ENCODE peak calls at places on chromosomes 7 and 10, in five cellular contexts. One of them, this sample, is unnamed.

GRCh38 chr7:151381333-151382078 is 28.3 kb downstream of the WDR86 start:
- DNase-seq in foreskin fibroblast: no peak
- DNase-seq in AG09319: no peak
- DNase-seq in GM10248: peak; percentile 61
- DNase-seq in psoas muscle: no peak
- DNase-seq in this sample: no peak

GRCh38 chr7:138021889-138022288 is 20.0 kb upstream of the CREB3L2 start:
- DNase-seq in psoas muscle: no peak
- DNase-seq in GM10248: no peak
- DNase-seq in foreskin fibroblast: no peak
- DNase-seq in AG09319: no peak
- DNase-seq in this sample: no peak

GRCh38 chr10:14016011-14016536 is 314.6 kb downstream of the FRMD4A start:
- DNase-seq in psoas muscle: peak; percentile 70
- DNase-seq in GM10248: no peak
- DNase-seq in foreskin fibroblast: peak; percentile 79
- DNase-seq in AG09319: no peak
- DNase-seq in this sample: peak; percentile 56

GRCh38 chr7:13062596-13062995 is 375.2 kb downstream of the ARL4A start:
- DNase-seq in foreskin fibroblast: no peak
- DNase-seq in GM10248: no peak
- DNase-seq in psoas muscle: no peak
- DNase-seq in AG09319: no peak
- DNase-seq in this sample: no peak

GRCh38 chr10:96387601-96388000 is 28.8 kb upstream of the OPALIN start:
- DNase-seq in psoas muscle: no peak
- DNase-seq in foreskin fibroblast: peak; percentile 52
- DNase-seq in GM10248: no peak
- DNase-seq in AG09319: peak; percentile 16
- DNase-seq in this sample: no peak

GRCh38 chr7:85405016-85405415 is 218.2 kb upstream of the SEMA3D start:
- DNase-seq in foreskin fibroblast: peak; percentile 66
- DNase-seq in AG09319: no peak
- DNase-seq in psoas muscle: no peak
- DNase-seq in GM10248: no peak
- DNase-seq in this sample: no peak

GRCh38 chr7:131943616-131944015 is 387.2 kb upstream of the PODXL start:
- DNase-seq in psoas muscle: no peak
- DNase-seq in GM10248: no peak
- DNase-seq in foreskin fibroblast: no peak
- DNase-seq in AG09319: no peak
- DNase-seq in this sample: no peak

GRCh38 chr10:11551104-11551503 is 60.3 kb downstream of the USP6NL start:
- DNase-seq in foreskin fibroblast: no peak
- DNase-seq in psoas muscle: no peak
- DNase-seq in GM10248: no peak
- DNase-seq in AG09319: no peak
- DNase-seq in this sample: no peak

GRCh38 chr7:127938588-127938987 is 92.6 kb downstream of the LRRC4 start:
- DNase-seq in psoas muscle: no peak
- DNase-seq in GM10248: no peak
- DNase-seq in AG09319: peak; percentile 32
- DNase-seq in foreskin fibroblast: peak; percentile 90
- DNase-seq in this sample: no peak

GRCh38 chr7:140982508-140982907 is 32.2 kb downstream of the MRPS33 start:
- DNase-seq in GM10248: no peak
- DNase-seq in foreskin fibroblast: no peak
- DNase-seq in psoas muscle: no peak
- DNase-seq in AG09319: no peak
- DNase-seq in this sample: no peak

GRCh38 chr7:140989068-140989467 is 25.7 kb downstream of the MRPS33 start:
- DNase-seq in foreskin fibroblast: no peak
- DNase-seq in psoas muscle: no peak
- DNase-seq in AG09319: no peak
- DNase-seq in GM10248: no peak
- DNase-seq in this sample: no peak

DNA sequence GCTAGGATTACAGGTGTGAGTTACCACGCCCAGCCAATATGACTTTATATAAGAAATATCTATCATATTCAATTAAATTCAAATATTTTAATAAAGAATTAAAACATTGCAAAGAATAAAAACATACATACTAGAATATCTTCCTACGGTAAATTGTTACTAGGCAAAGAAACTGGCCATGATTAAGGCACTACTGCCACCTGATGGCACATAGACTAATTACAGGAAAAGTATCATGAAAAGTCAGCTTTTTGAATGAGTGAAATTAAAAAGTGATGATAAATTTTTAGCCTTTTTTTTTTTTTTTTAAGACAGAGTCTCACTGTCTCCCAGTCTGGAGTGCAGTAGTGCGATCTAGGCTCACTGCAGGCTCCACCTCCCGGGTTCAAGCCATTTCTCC is 30.9 kb downstream of the MRPS33 start:
- DNase-seq in GM10248: no peak
- DNase-seq in AG09319: no peak
- DNase-seq in foreskin fibroblast: peak; percentile 20
- DNase-seq in psoas muscle: no peak
- DNase-seq in this sample: no peak
- TF ChIP-seq CTCF in GM10248: no peak
- TF ChIP-seq CTCF in AG09319: no peak
- TF ChIP-seq CTCF in foreskin fibroblast: peak; percentile 21
- TF ChIP-seq CTCF in psoas muscle: no peak
- TF ChIP-seq CTCF in this sample: peak; percentile 76

GRCh38 chr10:50653142-50653541 is 29.4 kb upstream of the SGMS1 start:
- DNase-seq in AG09319: peak; percentile 10
- DNase-seq in GM10248: no peak
- DNase-seq in psoas muscle: no peak
- DNase-seq in foreskin fibroblast: peak; percentile 66
- DNase-seq in this sample: no peak
- TF ChIP-seq CTCF in AG09319: peak; percentile 71
- TF ChIP-seq CTCF in GM10248: peak; percentile 43
- TF ChIP-seq CTCF in psoas muscle: peak; percentile 56
- TF ChIP-seq CTCF in foreskin fibroblast: peak; percentile 56
- TF ChIP-seq CTCF in this sample: peak; percentile 30

GRCh38 chr7:112358456-112358855 is 91.8 kb upstream of the IFRD1 start:
- DNase-seq in AG09319: no peak
- DNase-seq in GM10248: no peak
- DNase-seq in psoas muscle: no peak
- DNase-seq in foreskin fibroblast: no peak
- DNase-seq in this sample: no peak

GRCh38 chr7:112359086-112359485 is 91.2 kb upstream of the IFRD1 start:
- DNase-seq in AG09319: no peak
- DNase-seq in GM10248: no peak
- DNase-seq in psoas muscle: no peak
- DNase-seq in foreskin fibroblast: no peak
- DNase-seq in this sample: no peak

GRCh38 chr7:112361154-112361553 is 89.1 kb upstream of the IFRD1 start:
- DNase-seq in psoas muscle: no peak
- DNase-seq in AG09319: no peak
- DNase-seq in foreskin fibroblast: peak; percentile 22
- DNase-seq in GM10248: no peak
- DNase-seq in this sample: no peak

GRCh38 chr7:112360681-112361080 is 89.6 kb upstream of the IFRD1 start:
- DNase-seq in AG09319: no peak
- DNase-seq in foreskin fibroblast: no peak
- DNase-seq in psoas muscle: no peak
- DNase-seq in GM10248: no peak
- DNase-seq in this sample: no peak

GRCh38 chr7:112357136-112357535 is 93.1 kb upstream of the IFRD1 start:
- DNase-seq in AG09319: no peak
- DNase-seq in foreskin fibroblast: no peak
- DNase-seq in psoas muscle: no peak
- DNase-seq in GM10248: no peak
- DNase-seq in this sample: no peak
- TF ChIP-seq CTCF in AG09319: no peak
- TF ChIP-seq CTCF in foreskin fibroblast: no peak
- TF ChIP-seq CTCF in psoas muscle: no peak
- TF ChIP-seq CTCF in GM10248: no peak
- TF ChIP-seq CTCF in this sample: no peak

GRCh38 chr7:117717341-117717740 is 155.9 kb downstream of the CTTNBP2 start:
- DNase-seq in GM10248: no peak
- DNase-seq in psoas muscle: no peak
- DNase-seq in AG09319: no peak
- DNase-seq in foreskin fibroblast: no peak
- DNase-seq in this sample: no peak

GRCh38 chr7:117716707-117717294 is 156.4 kb downstream of the CTTNBP2 start:
- DNase-seq in psoas muscle: no peak
- DNase-seq in AG09319: no peak
- DNase-seq in GM10248: no peak
- DNase-seq in foreskin fibroblast: no peak
- DNase-seq in this sample: no peak

GRCh38 chr7:117719377-117719776 is 153.9 kb downstream of the CTTNBP2 start:
- DNase-seq in foreskin fibroblast: no peak
- DNase-seq in psoas muscle: no peak
- DNase-seq in AG09319: no peak
- DNase-seq in GM10248: no peak
- DNase-seq in this sample: no peak

GRCh38 chr7:117718116-117718515 is 155.1 kb downstream of the CTTNBP2 start:
- DNase-seq in GM10248: no peak
- DNase-seq in foreskin fibroblast: no peak
- DNase-seq in AG09319: no peak
- DNase-seq in psoas muscle: no peak
- DNase-seq in this sample: no peak

DNA sequence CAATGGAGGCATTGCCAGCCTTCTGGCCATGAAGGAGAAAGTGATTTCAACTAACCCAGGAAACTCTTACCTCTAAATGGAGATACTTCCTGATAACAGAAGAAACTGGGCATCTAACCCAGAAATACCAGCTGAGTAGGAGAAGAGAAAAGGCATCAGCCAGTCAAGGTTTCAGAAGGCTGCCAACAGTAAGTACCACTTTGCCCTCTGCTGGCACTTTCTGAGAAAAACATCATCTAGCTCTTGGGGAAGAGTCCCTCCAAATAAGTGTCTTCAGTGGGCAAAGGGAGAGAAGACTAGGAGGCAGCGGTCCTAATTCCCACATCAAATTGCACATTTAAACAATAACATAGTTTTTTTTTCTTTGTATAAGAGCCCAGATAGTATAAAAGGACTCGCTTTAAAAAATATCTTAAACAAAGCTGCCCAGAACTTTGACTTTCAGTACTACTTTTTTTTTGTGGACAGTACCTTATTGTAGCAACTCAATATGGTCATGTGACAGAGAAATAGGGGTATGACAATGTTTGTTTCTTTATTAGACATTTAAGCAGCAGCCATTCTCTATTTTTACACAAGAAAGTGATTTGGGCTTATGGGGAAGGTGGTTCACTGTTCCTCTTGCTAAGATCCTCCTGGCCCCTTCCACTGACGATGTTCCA is 157.3 kb downstream of the CTTNBP2 start:
- DNase-seq in AG09319: peak; percentile 32
- DNase-seq in foreskin fibroblast: peak; percentile 40
- DNase-seq in GM10248: peak; percentile 38
- DNase-seq in psoas muscle: no peak
- DNase-seq in this sample: no peak
- TF ChIP-seq CTCF in AG09319: peak; percentile 72
- TF ChIP-seq CTCF in foreskin fibroblast: peak; percentile 44
- TF ChIP-seq CTCF in GM10248: peak; percentile 69
- TF ChIP-seq CTCF in psoas muscle: peak; percentile 22
- TF ChIP-seq CTCF in this sample: peak; percentile 13

DNA sequence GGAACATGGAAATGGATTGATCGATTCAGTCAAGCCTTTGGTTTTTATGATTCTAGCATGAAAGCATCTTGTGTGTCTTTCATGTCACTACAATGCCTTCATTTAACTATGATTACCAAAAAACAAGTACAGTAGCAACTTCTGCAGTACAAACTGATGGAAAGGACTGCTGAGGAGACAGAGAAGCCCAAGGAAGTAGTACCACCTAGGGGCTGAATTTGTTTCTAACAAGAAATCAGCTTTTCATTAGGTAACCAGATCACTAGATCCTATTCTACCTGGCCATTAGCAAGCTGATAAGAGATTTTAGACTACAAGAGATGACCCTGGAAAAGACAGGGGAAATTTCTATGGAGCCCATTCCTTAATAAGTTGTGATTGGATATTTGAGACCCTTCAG is 3.2 kb upstream of the IFIT1 start:
- DNase-seq in foreskin fibroblast: peak; percentile 53
- DNase-seq in psoas muscle: no peak
- DNase-seq in AG09319: no peak
- DNase-seq in GM10248: peak; percentile 25
- DNase-seq in this sample: no peak
- TF ChIP-seq CTCF in foreskin fibroblast: peak; percentile 43
- TF ChIP-seq CTCF in psoas muscle: peak; percentile 45
- TF ChIP-seq CTCF in AG09319: peak; percentile 43
- TF ChIP-seq CTCF in GM10248: peak; percentile 29
- TF ChIP-seq CTCF in this sample: peak; percentile 9

DNA sequence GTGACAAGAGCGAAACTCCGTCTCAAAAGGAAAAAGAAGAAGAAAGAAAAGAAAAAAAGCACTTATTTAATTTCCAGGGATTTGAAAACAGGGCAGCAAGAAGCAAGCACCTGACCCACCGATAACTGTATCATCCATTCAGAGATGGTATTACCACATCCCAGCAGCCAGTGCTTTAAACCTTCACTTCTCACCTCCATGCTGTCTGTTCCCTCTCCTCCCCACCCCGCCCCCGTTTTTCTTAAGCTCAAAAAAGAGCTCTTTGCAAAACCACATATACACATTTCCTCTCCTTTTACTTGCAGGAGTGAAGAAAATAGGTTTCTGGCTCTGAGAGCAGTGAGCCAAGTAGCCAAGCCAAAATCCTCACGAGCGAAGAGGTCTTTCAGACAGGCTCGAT is 2.2 kb downstream of the STOX1 start:
- DNase-seq in foreskin fibroblast: no peak
- DNase-seq in psoas muscle: no peak
- DNase-seq in AG09319: no peak
- DNase-seq in GM10248: no peak
- DNase-seq in this sample: no peak
- TF ChIP-seq CTCF in foreskin fibroblast: no peak
- TF ChIP-seq CTCF in psoas muscle: no peak
- TF ChIP-seq CTCF in AG09319: no peak
- TF ChIP-seq CTCF in GM10248: no peak
- TF ChIP-seq CTCF in this sample: no peak